ENCODE peak calls at places on chromosome 20, in five cellular contexts. W, S, X, K and O are unnamed samples. For H3K36me3, the result is how much of the 10 kb centered on the place peaks cover.

GRCh38 chr20:61728326-61728725 is 337.4 kb downstream of the TAF4 start:
- DNase-seq in X (no peak), S (no peak), K (no peak), W (no peak), O (no peak)

GRCh38 chr20:34581341-34582189 is 23.0 kb downstream of the MAP1LC3A start:
- DNase-seq in W (no peak), S (no peak), X (no peak), K (no peak), O (no peak)

GRCh38 chr20:61875221-61875885 is 190.3 kb downstream of the TAF4 start:
- DNase-seq in K (no peak), W (no peak), X (no peak), S (no peak), O (no peak)

GRCh38 chr20:54844346-54844745 is 369.0 kb downstream of the DOK5 start:
- DNase-seq in S (no peak), W (no peak), K (no peak), X (no peak), O (no peak)

GRCh38 chr20:54468082-54468481 is 7.3 kb upstream of the DOK5 start:
- DNase-seq in K (no peak), W (no peak), X (no peak), S (no peak), O (no peak)

GRCh38 chr20:8367679-8368078 is 235.6 kb downstream of the PLCB1 start:
- DNase-seq in K (no peak), W (no peak), X (no peak), S (no peak), O (no peak)

GRCh38 chr20:53570446-53571276 is 23.0 kb downstream of the ZNF217 start:
- DNase-seq in S (no peak), X (no peak), W (no peak), K (peak), O (no peak)

GRCh38 chr20:41654292-41654691 is 36.1 kb upstream of the CHD6 start:
- DNase-seq in K (no peak), S (no peak), X (no peak), W (no peak), O (no peak)

GRCh38 chr20:38970302-38970701 is 8.2 kb downstream of the DHX35 start:
- DNase-seq in X (no peak), S (no peak), K (no peak), W (no peak), O (no peak)

GRCh38 chr20:61886721-61887658 is 178.7 kb downstream of the TAF4 start:
- DNase-seq in S (no peak), K (no peak), W (peak), X (no peak), O (no peak)

GRCh38 chr20:60372822-60373221 is 414.6 kb downstream of the CDH26 start:
- DNase-seq in X (no peak), S (no peak), K (no peak), W (no peak), O (no peak)

GRCh38 chr20:53847118-53847842 is 223.1 kb downstream of the BCAS1 start:
- DNase-seq in W (no peak), K (no peak), S (no peak), X (no peak), O (no peak)

GRCh38 chr20:21179796-21180195 is 53.9 kb downstream of the KIZ start:
- DNase-seq in X (no peak), K (no peak), S (no peak), W (no peak), O (no peak)

GRCh38 chr20:4260102-4260501 is 244.7 kb upstream of the RNF24 start:
- DNase-seq in S (no peak), X (no peak), K (no peak), W (no peak), O (no peak)

GRCh38 chr20:58519940-58520712 is 4.9 kb upstream of the APCDD1L start:
- DNase-seq in S (no peak), K (peak), X (no peak), W (no peak), O (no peak)

GRCh38 chr20:38127011-38127621 is 38.0 kb downstream of the TGM2 start:
- DNase-seq in K (no peak), S (no peak), X (no peak), W (peak), O (peak)

GRCh38 chr20:38799248-38799647 is 6.2 kb upstream of the PPP1R16B start:
- DNase-seq in S (no peak), K (no peak), W (no peak), X (no peak), O (no peak)

GRCh38 chr20:41245086-41245707 is 72.3 kb downstream of the ZHX3 start:
- DNase-seq in K (no peak), S (no peak), W (no peak), X (no peak), O (no peak)

GRCh38 chr20:29079769-29080690 is 2177.4 kb upstream of the DEFB115 start:
- DNase-seq in W (peak), S (no peak), X (no peak), K (no peak), O (peak)

GRCh38 chr20:37257530-37257929 is 4.1 kb downstream of the GHRH start:
- DNase-seq in K (no peak), W (no peak), S (no peak), X (no peak), O (no peak)

GRCh38 chr20:37236462-37236861 is 25.2 kb downstream of the GHRH start:
- DNase-seq in W (no peak), S (no peak), K (no peak), X (no peak), O (peak)

GRCh38 chr20:23080521-23080920 is 5.6 kb downstream of the CD93 start:
- DNase-seq in X (no peak), W (no peak), S (no peak), K (no peak), O (no peak)

GRCh38 chr20:59737073-59737691 is 132.8 kb downstream of the PHACTR3 start:
- DNase-seq in W (no peak), X (no peak), K (no peak), S (no peak), O (no peak)

GRCh38 chr20:37095609-37096414 is at the start of gene RBL1:
- DNase-seq in S (peak), W (peak), X (peak), K (no peak), O (peak)

GRCh38 chr20:41300906-41301305 is 16.6 kb downstream of the ZHX3 start:
- DNase-seq in X (no peak), S (no peak), W (no peak), K (no peak), O (no peak)

GRCh38 chr20:39042279-39043150 is 80.4 kb downstream of the DHX35 start:
- DNase-seq in S (no peak), X (no peak), K (no peak), W (no peak), O (no peak)

GRCh38 chr20:54223751-54224150 is 15.9 kb downstream of the PFDN4 start:
- DNase-seq in X (no peak), K (no peak), W (no peak), S (no peak), O (no peak)

GRCh38 chr20:59217162-59217561 is 53.5 kb downstream of the ZNF831 start:
- DNase-seq in W (no peak), X (no peak), S (no peak), K (no peak), O (no peak)

GRCh38 chr20:48619126-48620101 is 208.4 kb downstream of the PREX1 start:
- DNase-seq in K (no peak), W (no peak), S (no peak), X (no peak), O (no peak)

GRCh38 chr20:38434310-38434741 is 802 bp downstream of the SNHG17 start:
- DNase-seq in K (no peak), X (no peak), W (no peak), S (no peak), O (no peak)

GRCh38 chr20:2659547-2659946 is 4.5 kb downstream of the IDH3B start:
- DNase-seq in S (no peak), X (no peak), W (no peak), K (no peak), O (no peak)

GRCh38 chr20:37163832-37164554 is 15.1 kb upstream of the RPN2 start:
- DNase-seq in X (no peak), K (no peak), W (no peak), S (no peak), O (no peak)

GRCh38 chr20:36333841-36334240 is 27.7 kb downstream of the DLGAP4 start:
- DNase-seq in K (no peak), S (no peak), X (no peak), W (no peak), O (no peak)

GRCh38 chr20:57513199-57513598 is 11.7 kb downstream of the CTCFL start:
- DNase-seq in W (no peak), S (no peak), X (no peak), K (no peak), O (no peak)

GRCh38 chr20:25072226-25072811 is 9.6 kb downstream of the VSX1 start:
- DNase-seq in K (peak), S (no peak), X (no peak), W (no peak), O (no peak)

GRCh38 chr20:10185741-10186558 is 32.7 kb upstream of the SNAP25 start:
- DNase-seq in W (no peak), X (no peak), K (no peak), S (no peak), O (no peak)

DNA sequence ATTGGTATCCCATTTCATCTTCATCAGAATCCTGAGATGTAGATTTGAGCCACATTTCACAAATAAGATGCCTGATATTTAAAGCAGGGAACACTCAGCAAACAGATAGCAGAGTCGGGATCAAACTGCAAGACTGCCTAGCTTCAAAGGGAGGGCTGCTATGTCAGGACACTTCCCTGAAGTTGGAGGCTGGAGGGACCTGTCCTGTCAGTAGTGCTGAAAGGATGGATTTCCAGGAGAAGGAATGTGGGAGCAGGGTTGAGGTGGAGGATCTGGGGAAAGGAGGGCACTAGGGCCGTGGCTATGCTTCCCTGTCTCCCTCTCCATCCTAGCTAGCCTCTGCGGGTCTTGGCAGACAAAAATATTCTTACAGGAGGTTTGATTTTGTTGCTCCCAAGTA is 32.2 kb downstream of the COX4I2 start:
- DNase-seq in X (no peak), K (no peak), W (no peak), S (no peak), O (no peak)
- H3K36me3 ChIP-seq in X (under half), K (under half), W (under half), S (under half), O (under half)

DNA sequence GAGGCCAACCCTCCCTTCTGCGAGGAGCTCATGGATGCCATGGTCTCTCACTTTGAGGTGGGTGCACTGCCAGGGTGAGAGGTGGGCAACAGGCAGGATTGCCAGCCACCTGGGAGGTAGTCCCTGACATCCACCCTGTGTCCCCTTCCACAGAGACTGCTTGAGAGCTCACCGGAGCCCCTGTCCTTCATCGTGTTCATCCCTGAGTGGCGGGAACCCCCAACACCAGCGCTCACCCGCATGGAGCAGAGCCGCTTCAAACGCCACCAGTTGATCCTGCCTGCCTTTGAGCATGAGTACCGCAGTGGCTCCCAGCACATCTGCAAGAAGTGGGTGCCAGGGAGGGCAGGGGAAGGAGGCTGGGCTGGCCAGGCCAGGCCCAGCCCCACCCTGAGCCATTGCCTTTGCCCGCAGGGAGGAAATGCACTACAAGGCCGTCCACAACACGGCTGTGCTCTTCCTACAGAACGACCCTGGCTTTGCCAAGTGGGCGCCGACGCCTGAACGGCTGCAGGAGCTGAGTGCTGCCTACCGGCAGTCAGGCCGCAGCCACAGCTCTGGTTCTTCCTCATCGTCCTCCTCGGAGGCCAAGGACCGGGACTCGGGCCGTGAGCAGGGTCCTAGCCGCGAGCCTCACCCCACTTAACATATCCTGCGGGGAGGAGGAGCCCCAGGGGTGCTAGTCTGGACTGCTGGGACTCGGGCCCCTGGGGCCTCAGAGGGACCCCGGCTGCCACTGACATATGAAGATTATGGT is 12.8 kb downstream of the PCIF1 start:
- DNase-seq in X (no peak), K (no peak), W (no peak), S (no peak), O (no peak)
- H3K36me3 ChIP-seq in X (half or more), K (half or more), W (under half), S (under half), O (under half)

DNA sequence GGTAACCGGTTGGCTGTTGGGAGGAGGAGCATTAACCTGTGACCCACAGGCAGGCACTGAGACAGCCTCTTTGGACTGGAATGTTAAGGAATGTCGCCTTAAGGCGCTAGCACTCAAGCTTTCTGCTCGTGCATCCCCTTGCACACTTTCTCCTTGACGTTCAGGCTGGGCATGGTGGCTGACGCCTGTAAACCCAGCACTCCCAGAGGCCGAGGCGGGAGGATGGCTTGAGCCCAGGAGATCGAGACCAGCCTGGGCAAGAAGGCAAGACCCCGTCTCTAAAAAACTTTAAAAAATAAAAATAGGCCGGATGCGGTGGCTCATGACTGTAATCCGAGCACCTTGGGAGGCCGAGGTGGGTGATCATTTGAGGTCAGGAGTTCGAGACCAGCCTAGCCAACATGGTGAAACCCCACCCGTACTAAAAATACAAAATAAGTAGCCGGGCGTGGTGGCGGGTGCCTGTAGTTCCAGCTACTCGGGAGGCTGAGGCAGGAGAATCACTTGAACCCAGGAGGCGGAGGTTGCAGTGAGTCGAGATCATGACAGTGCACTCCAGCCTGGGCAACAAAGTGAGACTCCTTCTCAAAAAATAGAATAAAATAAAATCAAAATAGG is 1.9 kb upstream of the GID8 start:
- DNase-seq in S (no peak), K (no peak), X (no peak), W (no peak), O (no peak)
- H3K36me3 ChIP-seq in S (under half), K (under half), X (under half), W (under half), O (under half)

GRCh38 chr20:32767418-32768198 is 5.4 kb downstream of the DNMT3B start:
- DNase-seq in S (no peak), W (no peak), K (no peak), X (no peak), O (no peak)
- H3K36me3 ChIP-seq in S (under half), W (under half), K (under half), X (under half), O (under half)

GRCh38 chr20:33370296-33370695 is 31.0 kb downstream of the CDK5RAP1 start:
- DNase-seq in W (no peak), K (no peak), S (peak), X (peak), O (no peak)
- H3K36me3 ChIP-seq in W (under half), K (half or more), S (under half), X (under half), O (half or more)

DNA sequence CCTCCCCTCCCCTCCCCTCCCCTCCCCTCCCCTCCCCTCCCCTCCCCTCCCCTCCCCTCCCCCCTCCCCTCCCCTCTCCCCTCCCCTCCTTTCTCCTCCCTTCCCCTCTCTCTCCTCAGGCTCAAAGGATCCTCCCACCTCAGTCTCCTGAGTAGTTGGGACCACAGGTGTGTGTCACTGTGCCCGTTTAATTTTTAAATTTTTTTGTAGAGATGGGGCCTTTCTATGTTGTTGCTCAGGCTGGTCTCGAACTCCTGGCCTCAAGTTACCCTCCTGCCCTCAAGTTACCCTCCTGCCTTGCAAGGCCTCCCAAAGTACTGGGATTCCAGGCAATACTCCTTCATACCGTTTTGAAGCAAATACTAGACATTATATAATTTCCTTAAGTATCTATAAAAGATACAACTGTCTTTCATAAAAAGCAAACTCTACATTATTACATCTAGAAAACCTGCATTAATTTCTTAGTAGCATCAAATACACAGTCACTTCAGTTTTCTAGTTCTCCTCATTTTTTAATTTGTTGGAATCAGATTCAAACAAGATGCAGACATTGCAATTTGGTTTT is 39.8 kb downstream of the NCOA3 start:
- DNase-seq in K (no peak), W (peak), X (no peak), S (no peak), O (no peak)
- H3K36me3 ChIP-seq in K (under half), W (under half), X (under half), S (under half), O (under half)

GRCh38 chr20:51340451-51340840 is 202.1 kb downstream of the NFATC2 start:
- DNase-seq in W (no peak), K (no peak), X (no peak), S (no peak), O (no peak)

GRCh38 chr20:51341581-51341980 is 200.9 kb downstream of the NFATC2 start:
- DNase-seq in X (no peak), S (no peak), W (no peak), K (no peak), O (no peak)

GRCh38 chr20:51338692-51339440 is 203.7 kb downstream of the NFATC2 start:
- DNase-seq in S (no peak), K (no peak), X (no peak), W (no peak), O (no peak)

GRCh38 chr20:51337126-51337805 is 205.3 kb downstream of the NFATC2 start:
- DNase-seq in S (no peak), W (no peak), X (no peak), K (no peak), O (no peak)

GRCh38 chr20:51339721-51340450 is 202.6 kb downstream of the NFATC2 start:
- DNase-seq in X (no peak), W (no peak), S (no peak), K (no peak), O (no peak)
- H3K36me3 ChIP-seq in X (under half), W (under half), S (under half), K (under half), O (under half)

GRCh38 chr20:415820-416322 is 7.8 kb downstream of the RBCK1 start:
- DNase-seq in K (no peak), X (no peak), W (no peak), S (no peak), O (peak)

GRCh38 chr20:412081-412480 is 4.0 kb downstream of the RBCK1 start:
- DNase-seq in W (no peak), X (no peak), S (no peak), K (no peak), O (no peak)

GRCh38 chr20:417801-418342 is 9.8 kb downstream of the RBCK1 start:
- DNase-seq in W (no peak), X (no peak), K (no peak), S (no peak), O (no peak)

GRCh38 chr20:416950-417800 is 9.1 kb downstream of the RBCK1 start:
- DNase-seq in K (no peak), S (no peak), X (no peak), W (no peak), O (no peak)

DNA sequence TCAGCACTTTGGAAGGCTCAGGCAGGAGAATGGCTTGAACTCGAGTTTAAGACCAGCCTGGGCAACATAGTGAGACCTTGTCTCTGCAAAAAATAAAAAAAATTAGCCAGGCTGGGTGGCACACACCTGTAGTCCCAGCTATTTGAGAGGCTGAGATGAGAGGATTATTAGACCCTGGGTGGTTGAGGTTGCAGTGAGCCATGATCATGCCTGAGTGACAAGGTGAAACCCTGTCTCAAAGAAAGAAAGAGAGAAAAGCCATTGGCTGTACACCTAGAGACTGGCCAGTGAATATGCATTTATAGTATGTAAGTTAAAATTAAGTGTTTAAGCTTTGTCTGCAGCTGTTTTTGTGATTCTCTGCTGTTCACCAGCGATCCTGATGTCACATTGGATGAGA is 6.1 kb downstream of the RBCK1 start:
- DNase-seq in W (no peak), S (no peak), K (no peak), X (no peak), O (no peak)
- H3K36me3 ChIP-seq in W (under half), S (under half), K (under half), X (under half), O (under half)

GRCh38 chr20:47231382-47232042 is 125.0 kb downstream of the ZMYND8 start:
- DNase-seq in S (no peak), K (no peak), X (no peak), W (no peak), O (no peak)

GRCh38 chr20:47230811-47231256 is 125.7 kb downstream of the ZMYND8 start:
- DNase-seq in S (no peak), X (no peak), W (no peak), K (no peak), O (no peak)

GRCh38 chr20:47235111-47235510 is 121.4 kb downstream of the ZMYND8 start:
- DNase-seq in K (no peak), X (no peak), W (no peak), S (no peak), O (no peak)

GRCh38 chr20:47233333-47234188 is 122.9 kb downstream of the ZMYND8 start:
- DNase-seq in X (no peak), K (no peak), W (no peak), S (no peak), O (no peak)

GRCh38 chr20:47232518-47232917 is 124.0 kb downstream of the ZMYND8 start:
- DNase-seq in S (no peak), X (no peak), K (no peak), W (no peak), O (no peak)
- H3K36me3 ChIP-seq in S (under half), X (half or more), K (half or more), W (under half), O (half or more)